ENCODE peak calls at places on chromosomes 4 and X, in six cellular contexts. K, V, U, L, J and H are unnamed samples.

GRCh38 chr4:186216465-186217024 is 10.8 kb upstream of the KLKB1 start:
- DNase-seq in L (no peak), U (no peak), V (no peak), J (no peak), K (peak; percentile 27), H (peak; percentile 51)

GRCh38 chr4:32455231-32455630 is 1735.1 kb downstream of the PCDH7 start:
- DNase-seq in U (no peak), L (no peak), K (no peak), J (no peak), V (no peak), H (no peak)

GRCh38 chrX:25070038-25070437 is 54.3 kb upstream of the ARX start:
- DNase-seq in K (no peak), V (no peak), J (no peak), U (no peak), L (no peak), H (no peak)

GRCh38 chrX:78104447-78105176 is 564 bp downstream of the PGK1 start:
- DNase-seq in V (peak; percentile 58), L (no peak), J (peak; percentile 45), U (peak; percentile 60), K (peak; percentile 75), H (peak; percentile 50)

GRCh38 chr4:132065940-132066495 is 1083.1 kb upstream of the PCDH10 start:
- DNase-seq in U (no peak), V (no peak), L (no peak), K (no peak), J (no peak), H (peak; percentile 64)

GRCh38 chrX:142089193-142089592 is 115.9 kb downstream of the MAGEC2 start:
- DNase-seq in K (peak; percentile 3), J (no peak), U (no peak), L (no peak), V (no peak), H (peak; percentile 8)

GRCh38 chrX:96372313-96373046 is 312.2 kb upstream of the DIAPH2 start:
- DNase-seq in L (no peak), J (no peak), U (no peak), V (no peak), K (peak; percentile 66), H (peak; percentile 75)

GRCh38 chr4:170025523-170026252 is 507 bp downstream of the MFAP3L start:
- DNase-seq in J (peak; percentile 20), V (peak; percentile 49), U (no peak), L (no peak), K (peak; percentile 41), H (peak; percentile 6)

GRCh38 chr4:182885738-182886077 is 31.5 kb downstream of the DCTD start:
- DNase-seq in U (no peak), L (no peak), K (no peak), J (no peak), V (no peak), H (peak; percentile 38)

GRCh38 chrX:125953769-125954168 is 212.3 kb downstream of the DCAF12L2 start:
- DNase-seq in V (no peak), U (no peak), J (no peak), L (no peak), K (no peak), H (no peak)

GRCh38 chrX:153769865-153770605 is 6.0 kb downstream of the PLXNB3 start:
- DNase-seq in J (no peak), L (no peak), V (peak; percentile 9), K (no peak), U (no peak), H (no peak)

GRCh38 chr4:37976991-37977470 is 16.8 kb downstream of the PTTG2 start:
- DNase-seq in V (peak; percentile 91), J (peak; percentile 83), K (peak; percentile 78), L (peak; percentile 61), U (peak; percentile 82), H (peak; percentile 60)

GRCh38 chrX:98380106-98380505 is 1496.4 kb downstream of the RPA4 start:
- DNase-seq in K (no peak), J (no peak), L (no peak), U (no peak), V (no peak), H (no peak)

GRCh38 chrX:153477039-153477438 is 6.7 kb upstream of the HAUS7 start:
- DNase-seq in U (no peak), J (no peak), K (peak; percentile 66), L (no peak), V (peak; percentile 46), H (peak; percentile 63)

GRCh38 chrX:6545712-6546111 is 10.8 kb upstream of the VCX3A start:
- DNase-seq in L (no peak), U (no peak), K (no peak), V (no peak), J (no peak), H (no peak)

GRCh38 chrX:55489315-55490009 is at the start of gene USP51:
- DNase-seq in J (peak; percentile 61), K (peak; percentile 58), L (no peak), U (peak; percentile 61), V (peak; percentile 45), H (peak; percentile 41)

GRCh38 chrX:12967711-12968465 is 7.0 kb upstream of the TMSB4X start:
- DNase-seq in K (no peak), L (no peak), U (no peak), V (no peak), J (no peak), H (no peak)

GRCh38 chr4:87835192-87835591 is 2.4 kb downstream of the MEPE start:
- DNase-seq in J (no peak), L (no peak), K (peak; percentile 41), V (no peak), U (no peak), H (peak; percentile 14)

GRCh38 chr4:86892639-86892965 is 380 bp upstream of the C4orf36 start:
- DNase-seq in V (no peak), U (no peak), J (no peak), L (no peak), K (peak; percentile 43), H (no peak)

GRCh38 chr4:39908284-39908683 is 69.4 kb downstream of the PDS5A start:
- DNase-seq in J (no peak), V (no peak), K (peak; percentile 7), L (no peak), U (no peak), H (peak; percentile 25)

GRCh38 chr4:1201851-1202525 is 29.6 kb upstream of the SPON2 start:
- DNase-seq in V (peak; percentile 75), U (peak; percentile 77), J (no peak), L (peak; percentile 68), K (peak; percentile 35), H (peak; percentile 98)

GRCh38 chr4:113684534-113685091 is 76.9 kb downstream of the CAMK2D start:
- DNase-seq in V (peak; percentile 66), U (peak; percentile 55), L (no peak), K (peak; percentile 73), J (peak; percentile 59), H (peak; percentile 77)

GRCh38 chr4:112201915-112202505 is 29.6 kb upstream of the AP1AR start:
- DNase-seq in K (no peak), L (no peak), V (no peak), U (no peak), J (no peak), H (no peak)

GRCh38 chr4:94540476-94540875 is 88.7 kb downstream of the PDLIM5 start:
- DNase-seq in U (no peak), V (no peak), L (no peak), J (no peak), K (no peak), H (no peak)

GRCh38 chr4:80500593-80500992 is 165.1 kb downstream of the CFAP299 start:
- DNase-seq in L (no peak), U (no peak), J (no peak), V (no peak), K (no peak), H (peak; percentile 18)